ENCODE peak calls at places on chromosomes 6 and 20, in six cellular contexts. One of them, this sample, is unnamed.

GRCh38 chr20:55974491-55975202 is 30.7 kb downstream of the CBLN4 start:
- DNase-seq in fibroblast of pulmonary artery: no peak
- DNase-seq in mucosa of descending colon: no peak
- DNase-seq in suprapubic skin: no peak
- DNase-seq in body of pancreas: peak
- DNase-seq in AG04449: no peak
- DNase-seq in this sample: no peak

GRCh38 chr6:90677440-90677839 is 90.6 kb upstream of the MAP3K7 start:
- DNase-seq in fibroblast of pulmonary artery: no peak
- DNase-seq in mucosa of descending colon: no peak
- DNase-seq in AG04449: no peak
- DNase-seq in suprapubic skin: no peak
- DNase-seq in body of pancreas: no peak
- DNase-seq in this sample: no peak

GRCh38 chr6:140253096-140253495 is 878.6 kb upstream of the CITED2 start:
- DNase-seq in AG04449: no peak
- DNase-seq in mucosa of descending colon: no peak
- DNase-seq in fibroblast of pulmonary artery: peak
- DNase-seq in suprapubic skin: no peak
- DNase-seq in body of pancreas: no peak
- DNase-seq in this sample: no peak

GRCh38 chr6:2935566-2936291 is 32.6 kb upstream of the SERPINB9 start:
- DNase-seq in AG04449: no peak
- DNase-seq in suprapubic skin: peak
- DNase-seq in fibroblast of pulmonary artery: no peak
- DNase-seq in mucosa of descending colon: no peak
- DNase-seq in body of pancreas: no peak
- DNase-seq in this sample: no peak

GRCh38 chr6:155483858-155484257 is 28.2 kb upstream of the NOX3 start:
- DNase-seq in mucosa of descending colon: no peak
- DNase-seq in suprapubic skin: no peak
- DNase-seq in AG04449: no peak
- DNase-seq in fibroblast of pulmonary artery: peak
- DNase-seq in body of pancreas: no peak
- DNase-seq in this sample: peak

GRCh38 chr6:125950293-125950692 is 6.3 kb upstream of the HINT3 start:
- DNase-seq in fibroblast of pulmonary artery: peak
- DNase-seq in AG04449: no peak
- DNase-seq in mucosa of descending colon: no peak
- DNase-seq in body of pancreas: no peak
- DNase-seq in suprapubic skin: no peak
- DNase-seq in this sample: peak

GRCh38 chr6:85975957-85976356 is 333.3 kb upstream of the SYNCRIP start:
- DNase-seq in suprapubic skin: no peak
- DNase-seq in body of pancreas: no peak
- DNase-seq in mucosa of descending colon: no peak
- DNase-seq in AG04449: no peak
- DNase-seq in fibroblast of pulmonary artery: no peak
- DNase-seq in this sample: no peak

GRCh38 chr20:56781108-56781739 is 152.1 kb downstream of the TFAP2C start:
- DNase-seq in AG04449: no peak
- DNase-seq in suprapubic skin: peak
- DNase-seq in mucosa of descending colon: no peak
- DNase-seq in fibroblast of pulmonary artery: peak
- DNase-seq in body of pancreas: no peak
- DNase-seq in this sample: peak

GRCh38 chr6:79377830-79378460 is 143.5 kb upstream of the HMGN3 start:
- DNase-seq in body of pancreas: no peak
- DNase-seq in AG04449: no peak
- DNase-seq in mucosa of descending colon: no peak
- DNase-seq in suprapubic skin: no peak
- DNase-seq in fibroblast of pulmonary artery: peak
- DNase-seq in this sample: peak

GRCh38 chr20:48227381-48227780 is 442.1 kb upstream of the SULF2 start:
- DNase-seq in suprapubic skin: no peak
- DNase-seq in fibroblast of pulmonary artery: no peak
- DNase-seq in mucosa of descending colon: no peak
- DNase-seq in body of pancreas: no peak
- DNase-seq in AG04449: no peak
- DNase-seq in this sample: no peak

GRCh38 chr6:29734046-29735018 is 11.1 kb downstream of the HLA-F start:
- DNase-seq in body of pancreas: no peak
- DNase-seq in fibroblast of pulmonary artery: no peak
- DNase-seq in AG04449: no peak
- DNase-seq in suprapubic skin: no peak
- DNase-seq in mucosa of descending colon: no peak
- DNase-seq in this sample: no peak

GRCh38 chr20:1434571-1435336 is 31.9 kb downstream of the NSFL1C start:
- DNase-seq in AG04449: peak
- DNase-seq in body of pancreas: peak
- DNase-seq in suprapubic skin: no peak
- DNase-seq in fibroblast of pulmonary artery: peak
- DNase-seq in mucosa of descending colon: no peak
- DNase-seq in this sample: peak

GRCh38 chr6:2132416-2132815 is 113.0 kb downstream of the GMDS start:
- DNase-seq in fibroblast of pulmonary artery: peak
- DNase-seq in body of pancreas: peak
- DNase-seq in AG04449: no peak
- DNase-seq in suprapubic skin: no peak
- DNase-seq in mucosa of descending colon: no peak
- DNase-seq in this sample: peak

GRCh38 chr6:165184192-165184979 is 125.0 kb downstream of the C6orf118 start:
- DNase-seq in suprapubic skin: no peak
- DNase-seq in mucosa of descending colon: no peak
- DNase-seq in AG04449: no peak
- DNase-seq in fibroblast of pulmonary artery: peak
- DNase-seq in body of pancreas: no peak
- DNase-seq in this sample: peak

GRCh38 chr20:23084282-23084844 is 1.8 kb downstream of the CD93 start:
- DNase-seq in suprapubic skin: no peak
- DNase-seq in fibroblast of pulmonary artery: no peak
- DNase-seq in body of pancreas: no peak
- DNase-seq in mucosa of descending colon: no peak
- DNase-seq in AG04449: no peak
- DNase-seq in this sample: no peak
- H3K4me3 ChIP-seq in suprapubic skin: peak
- H3K4me3 ChIP-seq in fibroblast of pulmonary artery: no peak
- H3K4me3 ChIP-seq in body of pancreas: no peak
- H3K4me3 ChIP-seq in mucosa of descending colon: no peak
- H3K4me3 ChIP-seq in AG04449: no peak
- H3K4me3 ChIP-seq in this sample: no peak

DNA sequence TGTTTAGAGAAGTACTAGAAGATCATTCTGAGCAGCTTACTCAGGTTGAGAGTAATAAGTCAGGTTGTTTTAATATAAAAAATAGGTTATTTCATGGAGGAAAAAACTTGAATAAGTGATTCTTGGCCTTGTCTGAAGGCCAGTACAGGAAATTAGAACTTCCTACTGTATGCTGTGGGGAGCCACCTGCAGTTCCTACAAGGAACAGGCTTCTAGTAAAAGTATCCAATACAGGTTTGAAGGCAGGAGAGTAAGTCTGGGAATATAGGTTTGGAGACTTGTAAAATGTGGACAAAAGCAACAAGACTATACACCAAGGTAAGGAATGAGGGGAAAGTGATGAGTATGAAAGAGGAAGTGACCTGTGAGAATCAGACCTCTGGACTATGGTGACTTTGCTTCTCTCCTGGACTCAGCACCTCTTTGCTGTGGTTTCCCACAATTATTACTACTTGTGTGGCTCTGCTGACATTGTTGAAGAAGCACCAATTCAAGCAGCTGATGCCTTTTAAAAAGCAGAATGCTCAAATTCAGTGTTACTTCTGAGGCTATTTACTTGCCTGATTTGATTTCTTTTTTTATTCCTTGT is 278.6 kb downstream of the TBC1D7 start:
- DNase-seq in mucosa of descending colon: no peak
- DNase-seq in body of pancreas: no peak
- DNase-seq in AG04449: no peak
- DNase-seq in suprapubic skin: no peak
- DNase-seq in fibroblast of pulmonary artery: no peak
- DNase-seq in this sample: no peak
- TF ChIP-seq CTCF in mucosa of descending colon: no peak
- TF ChIP-seq CTCF in body of pancreas: peak
- TF ChIP-seq CTCF in AG04449: no peak
- TF ChIP-seq CTCF in suprapubic skin: no peak
- TF ChIP-seq CTCF in fibroblast of pulmonary artery: peak
- TF ChIP-seq CTCF in this sample: no peak

DNA sequence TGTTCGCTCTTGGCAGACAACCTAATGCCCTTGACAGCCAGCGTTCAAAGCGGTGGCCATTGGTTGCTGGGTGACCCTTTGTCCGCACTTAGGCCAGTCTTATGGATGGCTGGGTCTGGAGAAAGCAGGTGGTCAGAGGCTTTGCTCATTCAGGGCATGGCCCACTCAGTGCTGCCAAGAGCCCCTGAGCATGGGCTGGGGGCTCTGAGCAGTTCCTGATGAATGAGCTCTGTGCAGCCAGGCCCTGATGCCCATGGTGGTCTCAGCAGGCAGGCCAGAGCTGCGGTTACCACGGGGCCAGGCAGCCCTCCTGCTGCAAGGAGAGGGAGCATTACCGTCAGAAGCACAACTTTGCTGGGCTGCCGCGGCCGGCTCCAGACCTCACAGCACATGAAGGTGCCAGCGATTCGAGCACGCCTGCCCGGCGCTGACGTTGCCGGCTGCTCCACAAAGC is 36.3 kb downstream of the CDH4 start:
- DNase-seq in body of pancreas: no peak
- DNase-seq in mucosa of descending colon: no peak
- DNase-seq in AG04449: no peak
- DNase-seq in fibroblast of pulmonary artery: no peak
- DNase-seq in suprapubic skin: no peak
- DNase-seq in this sample: no peak
- H3K4me3 ChIP-seq in body of pancreas: no peak
- H3K4me3 ChIP-seq in mucosa of descending colon: no peak
- H3K4me3 ChIP-seq in AG04449: no peak
- H3K4me3 ChIP-seq in fibroblast of pulmonary artery: no peak
- H3K4me3 ChIP-seq in suprapubic skin: no peak
- H3K4me3 ChIP-seq in this sample: no peak

DNA sequence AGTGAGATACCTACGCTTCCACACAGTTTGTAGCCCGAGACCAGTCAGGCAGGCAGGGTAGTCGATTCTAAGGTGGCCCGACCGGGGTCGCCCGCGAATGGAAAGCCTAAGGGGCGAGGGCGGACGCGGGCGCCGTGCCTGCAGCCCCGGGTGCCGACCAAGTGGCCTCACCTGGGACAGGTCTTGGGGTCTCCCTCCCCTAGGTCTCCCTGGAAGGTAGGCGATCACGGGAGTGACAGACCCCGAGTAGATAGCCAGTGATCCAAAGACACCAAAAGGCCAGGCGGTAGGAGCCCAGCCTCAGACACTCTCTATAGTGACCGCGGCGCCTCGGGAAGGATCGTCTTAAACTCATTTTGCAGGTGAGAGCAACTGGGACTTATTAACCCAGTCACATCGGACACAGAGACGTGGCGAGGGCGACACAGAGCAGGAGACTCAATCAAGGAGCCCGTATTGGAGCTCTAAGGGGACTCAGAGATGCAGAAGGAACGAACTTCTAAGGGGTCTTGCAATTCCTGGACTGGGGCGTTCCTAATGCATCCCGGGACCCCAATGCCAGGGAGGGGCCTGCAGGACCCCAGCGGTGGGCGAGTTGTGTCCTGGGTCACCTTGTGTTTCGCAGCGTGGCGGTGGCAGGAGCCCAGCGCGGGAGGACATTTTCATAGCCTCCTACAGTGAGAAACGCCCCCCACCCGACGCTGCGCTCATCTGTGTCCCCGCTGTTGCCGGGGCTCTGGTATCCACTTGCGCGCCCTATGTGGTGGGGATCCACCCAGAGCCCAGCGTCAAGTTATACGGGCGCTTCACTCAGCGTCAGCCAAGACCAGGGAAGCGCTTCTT is 2.1 kb upstream of the VSX1 start:
- DNase-seq in AG04449: no peak
- DNase-seq in suprapubic skin: no peak
- DNase-seq in fibroblast of pulmonary artery: no peak
- DNase-seq in body of pancreas: no peak
- DNase-seq in mucosa of descending colon: no peak
- DNase-seq in this sample: no peak
- TF ChIP-seq CTCF in AG04449: peak
- TF ChIP-seq CTCF in suprapubic skin: no peak
- TF ChIP-seq CTCF in fibroblast of pulmonary artery: no peak
- TF ChIP-seq CTCF in body of pancreas: no peak
- TF ChIP-seq CTCF in mucosa of descending colon: no peak
- TF ChIP-seq CTCF in this sample: no peak

GRCh38 chr20:33828912-33829560 is 17.9 kb downstream of the CHMP4B start:
- DNase-seq in mucosa of descending colon: no peak
- DNase-seq in body of pancreas: peak
- DNase-seq in suprapubic skin: no peak
- DNase-seq in AG04449: no peak
- DNase-seq in fibroblast of pulmonary artery: no peak
- DNase-seq in this sample: no peak
- H3K4me3 ChIP-seq in mucosa of descending colon: no peak
- H3K4me3 ChIP-seq in body of pancreas: no peak
- H3K4me3 ChIP-seq in suprapubic skin: no peak
- H3K4me3 ChIP-seq in AG04449: no peak
- H3K4me3 ChIP-seq in fibroblast of pulmonary artery: no peak
- H3K4me3 ChIP-seq in this sample: no peak

GRCh38 chr20:11176431-11176830 is 502.6 kb upstream of the JAG1 start:
- DNase-seq in suprapubic skin: no peak
- DNase-seq in fibroblast of pulmonary artery: no peak
- DNase-seq in body of pancreas: no peak
- DNase-seq in mucosa of descending colon: no peak
- DNase-seq in AG04449: no peak
- DNase-seq in this sample: no peak

GRCh38 chr20:11181964-11182363 is 508.2 kb upstream of the JAG1 start:
- DNase-seq in body of pancreas: no peak
- DNase-seq in fibroblast of pulmonary artery: no peak
- DNase-seq in mucosa of descending colon: no peak
- DNase-seq in AG04449: no peak
- DNase-seq in suprapubic skin: no peak
- DNase-seq in this sample: no peak

GRCh38 chr20:11182715-11183114 is 508.9 kb upstream of the JAG1 start:
- DNase-seq in mucosa of descending colon: no peak
- DNase-seq in body of pancreas: no peak
- DNase-seq in fibroblast of pulmonary artery: peak
- DNase-seq in suprapubic skin: no peak
- DNase-seq in AG04449: no peak
- DNase-seq in this sample: peak

GRCh38 chr20:11180186-11180585 is 506.4 kb upstream of the JAG1 start:
- DNase-seq in AG04449: no peak
- DNase-seq in fibroblast of pulmonary artery: no peak
- DNase-seq in body of pancreas: no peak
- DNase-seq in suprapubic skin: no peak
- DNase-seq in mucosa of descending colon: no peak
- DNase-seq in this sample: no peak

DNA sequence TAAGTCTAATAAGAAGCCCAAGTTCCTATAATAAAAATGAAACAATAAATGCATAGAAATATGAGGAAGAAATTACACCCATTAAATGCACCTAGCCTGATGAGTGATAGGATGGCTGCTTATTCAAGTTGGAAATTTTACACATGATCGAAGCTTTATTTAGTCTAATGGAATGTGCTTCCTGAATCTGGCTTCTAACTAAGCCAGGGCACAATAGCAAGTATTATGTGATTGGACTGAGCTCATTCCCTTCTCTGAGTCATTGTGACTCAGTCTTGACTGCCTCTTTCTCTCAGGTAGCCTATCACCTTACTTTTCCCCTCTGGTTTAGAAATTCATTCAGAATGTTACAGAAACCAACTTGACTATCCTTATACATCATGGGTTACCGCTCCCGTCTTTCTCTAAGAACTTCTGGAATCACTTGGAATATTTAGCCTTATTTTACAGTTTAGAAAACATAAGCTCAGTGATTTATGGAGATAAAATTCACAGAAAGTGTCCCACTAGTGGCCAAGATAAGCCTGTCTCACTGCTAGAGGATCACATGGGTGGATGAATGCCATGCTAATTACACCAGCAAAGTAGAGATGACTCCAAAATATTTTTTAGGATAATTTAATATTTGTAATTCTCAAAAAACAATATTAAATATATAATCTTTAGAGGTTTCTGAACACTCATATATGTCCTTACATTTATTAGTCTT is 505.3 kb upstream of the JAG1 start:
- DNase-seq in fibroblast of pulmonary artery: peak
- DNase-seq in body of pancreas: no peak
- DNase-seq in AG04449: peak
- DNase-seq in suprapubic skin: no peak
- DNase-seq in mucosa of descending colon: no peak
- DNase-seq in this sample: peak
- TF ChIP-seq CTCF in fibroblast of pulmonary artery: no peak
- TF ChIP-seq CTCF in body of pancreas: no peak
- TF ChIP-seq CTCF in AG04449: no peak
- TF ChIP-seq CTCF in suprapubic skin: no peak
- TF ChIP-seq CTCF in mucosa of descending colon: no peak
- TF ChIP-seq CTCF in this sample: no peak

This sample was measured in cardiac fibroblast.